ENCODE peak calls at places on chromosome 9, in five cellular contexts. Y, F, Z, O and S are unnamed samples.

GRCh38 chr9:130453487-130453886 is 8.7 kb downstream of the ASS1 start:
- DNase-seq in Y (no peak), F (no peak), Z (no peak), O (peak; percentile 41), S (no peak)

GRCh38 chr9:131254107-131254491 is 22.2 kb downstream of the FAM78A start:
- DNase-seq in Y (no peak), F (no peak), Z (no peak), O (peak; percentile 68), S (no peak)

GRCh38 chr9:14452539-14452938 is 138.6 kb upstream of the NFIB start:
- DNase-seq in Y (no peak), F (no peak), Z (peak; percentile 29), O (no peak), S (no peak)

GRCh38 chr9:15543033-15543791 is 9.6 kb upstream of the CCDC171 start:
- DNase-seq in Y (no peak), F (no peak), Z (no peak), O (no peak), S (no peak)

GRCh38 chr9:116238225-116238624 is 84.6 kb downstream of the PAPPA start:
- DNase-seq in Y (no peak), F (no peak), Z (peak; percentile 79), O (peak; percentile 86), S (no peak)

GRCh38 chr9:88538311-88539085 is 3.5 kb downstream of the NXNL2 start:
- DNase-seq in Y (no peak), F (no peak), Z (peak; percentile 35), O (no peak), S (no peak)

GRCh38 chr9:116516456-116516855 is 170.6 kb upstream of the TRIM32 start:
- DNase-seq in Y (no peak), F (no peak), Z (no peak), O (peak; percentile 15), S (no peak)

GRCh38 chr9:29214702-29215248 is 1641.5 kb upstream of the C9orf72 start:
- DNase-seq in Y (peak; percentile 43), F (no peak), Z (no peak), O (peak; percentile 29), S (peak; percentile 14)

GRCh38 chr9:113622600-113623400 is 159.3 kb downstream of the RGS3 start:
- DNase-seq in Y (peak; percentile 95), F (peak; percentile 77), Z (no peak), O (peak; percentile 93), S (no peak)

DNA sequence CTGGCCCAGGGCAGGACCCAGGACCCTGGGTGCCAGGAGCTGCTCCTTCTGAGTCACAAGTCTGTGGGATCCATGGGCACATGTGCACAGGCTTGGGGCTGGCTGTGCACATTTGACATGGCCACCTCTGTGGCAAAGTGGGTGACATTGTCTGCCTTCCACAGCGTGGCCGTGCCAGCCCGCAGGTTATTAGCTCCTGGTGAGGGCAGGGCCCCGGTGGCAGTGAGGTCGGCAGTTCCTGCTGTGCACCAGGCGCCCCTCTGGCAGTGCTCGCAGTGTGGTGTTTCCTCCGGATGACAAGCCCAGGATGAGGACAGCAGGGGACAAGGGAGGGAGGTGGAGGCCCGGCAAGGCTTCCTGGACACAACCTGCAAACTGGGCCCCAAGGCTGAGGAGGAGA is 60.5 kb downstream of the OLFM1 start:
- DNase-seq in Y (no peak), F (no peak), Z (no peak), O (no peak), S (no peak)
- H2BK12ac ChIP-seq in Y (no peak overlapping the region), F (peak overlapping the region; percentile 50), Z (no peak overlapping the region), O (no peak overlapping the region), S (no peak overlapping the region)

GRCh38 chr9:107142430-107142829 is 140.6 kb upstream of the RAD23B start:
- DNase-seq in Y (no peak), F (no peak), Z (peak; percentile 50), O (no peak), S (no peak)
- H2BK12ac ChIP-seq in Y (no peak overlapping the region), F (no peak overlapping the region), Z (no peak overlapping the region), O (no peak overlapping the region), S (no peak overlapping the region)

GRCh38 chr9:107650321-107650720 is 160.8 kb upstream of the KLF4 start:
- DNase-seq in Y (no peak), F (no peak), Z (peak; percentile 70), O (no peak), S (no peak)

GRCh38 chr9:107648153-107648716 is 158.7 kb upstream of the KLF4 start:
- DNase-seq in Y (no peak), F (no peak), Z (no peak), O (no peak), S (no peak)

GRCh38 chr9:107644774-107645463 is 155.3 kb upstream of the KLF4 start:
- DNase-seq in Y (no peak), F (no peak), Z (no peak), O (no peak), S (no peak)

GRCh38 chr9:107647611-107648010 is 158.0 kb upstream of the KLF4 start:
- DNase-seq in Y (no peak), F (no peak), Z (no peak), O (no peak), S (no peak)

GRCh38 chr9:107645464-107645833 is 155.9 kb upstream of the KLF4 start:
- DNase-seq in Y (no peak), F (no peak), Z (no peak), O (no peak), S (no peak)
- H2BK12ac ChIP-seq in Y (no peak overlapping the region), F (no peak overlapping the region), Z (no peak overlapping the region), O (no peak overlapping the region), S (no peak overlapping the region)

DNA sequence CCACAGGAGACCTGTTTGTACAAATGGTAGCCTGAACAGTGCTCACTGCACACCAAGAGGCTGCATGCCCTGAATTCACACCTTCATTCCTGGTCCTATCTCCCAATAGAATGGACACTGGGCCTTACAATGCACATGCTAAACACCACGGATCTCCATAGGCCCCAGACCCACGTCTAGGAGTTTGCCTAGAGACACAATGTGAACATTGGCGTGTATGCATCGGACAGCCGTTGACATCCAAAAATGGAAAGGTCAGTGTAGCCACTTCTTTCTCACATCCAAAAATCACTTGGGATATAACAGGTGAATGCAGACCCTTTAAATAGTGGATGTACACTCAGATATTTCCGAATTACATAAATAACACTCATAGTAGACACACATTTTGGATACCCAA is 927 bp downstream of the PAX5 start:
- DNase-seq in Y (no peak), F (no peak), Z (no peak), O (no peak), S (no peak)
- H2BK12ac ChIP-seq in Y (no peak overlapping the region), F (no peak overlapping the region), Z (no peak overlapping the region), O (no peak overlapping the region), S (no peak overlapping the region)

GRCh38 chr9:4541848-4542247 is 51.6 kb downstream of the SLC1A1 start:
- DNase-seq in Y (no peak), F (no peak), Z (no peak), O (no peak), S (no peak)
- H2BK12ac ChIP-seq in Y (no peak overlapping the region), F (no peak overlapping the region), Z (peak overlapping the region; percentile 40), O (no peak overlapping the region), S (no peak overlapping the region)

GRCh38 chr9:136620441-136621018 is 42.2 kb upstream of the EGFL7 start:
- DNase-seq in Y (no peak), F (no peak), Z (no peak), O (no peak), S (no peak)
- H2BK12ac ChIP-seq in Y (no peak overlapping the region), F (no peak overlapping the region), Z (no peak overlapping the region), O (peak overlapping the region; percentile 93), S (peak overlapping the region; percentile 90)